ENCODE peak calls at places on chromosomes 5 and 9, in five cellular contexts. V, P, C, R and F are unnamed samples.

GRCh38 chr5:77120086-77120485 is 33.0 kb upstream of the ZBED3 start:
- DNase-seq in V (no peak), P (no peak), C (no peak), R (no peak), F (no peak)

GRCh38 chr5:71937906-71938698 is 169.2 kb upstream of the MAP1B start:
- DNase-seq in V (no peak), P (no peak), C (no peak), R (no peak), F (no peak)

GRCh38 chr9:73847536-73847935 is 649.6 kb upstream of the RORB start:
- DNase-seq in V (no peak), P (no peak), C (no peak), R (no peak), F (no peak)

GRCh38 chr5:11724947-11725346 is 179.3 kb downstream of the CTNND2 start:
- DNase-seq in V (no peak), P (no peak), C (no peak), R (no peak), F (no peak)

GRCh38 chr5:71601222-71602026 is 14.3 kb downstream of the MCCC2 start:
- DNase-seq in V (no peak), P (peak; percentile 69), C (peak; percentile 51), R (peak; percentile 74), F (peak; percentile 81)

GRCh38 chr5:173486826-173487225 is 129.6 kb downstream of the BOD1 start:
- DNase-seq in V (no peak), P (no peak), C (no peak), R (no peak), F (no peak)

GRCh38 chr5:126100767-126101166 is 322.4 kb upstream of the GRAMD2B start:
- DNase-seq in V (no peak), P (no peak), C (no peak), R (no peak), F (no peak)

GRCh38 chr9:129671065-129671464 is 5.6 kb downstream of the PRRX2 start:
- DNase-seq in V (no peak), P (no peak), C (no peak), R (no peak), F (no peak)

GRCh38 chr5:153626836-153627235 is 136.4 kb downstream of the GRIA1 start:
- DNase-seq in V (no peak), P (no peak), C (no peak), R (no peak), F (no peak)

GRCh38 chr9:98330831-98331230 is 75.4 kb upstream of the TBC1D2 start:
- DNase-seq in V (no peak), P (no peak), C (no peak), R (no peak), F (no peak)

GRCh38 chr5:103526164-103526915 is 36.2 kb downstream of the NUDT12 start:
- DNase-seq in V (no peak), P (no peak), C (no peak), R (no peak), F (no peak)

GRCh38 chr9:7452378-7452777 is 347.2 kb downstream of the DMAC1 start:
- DNase-seq in V (no peak), P (no peak), C (no peak), R (no peak), F (no peak)

GRCh38 chr5:4700082-4700481 is 440.0 kb upstream of the ADAMTS16 start:
- DNase-seq in V (no peak), P (peak; percentile 16), C (no peak), R (peak; percentile 4), F (peak; percentile 86)

GRCh38 chr5:173454764-173455598 is 126.8 kb upstream of the STC2 start:
- DNase-seq in V (no peak), P (peak; percentile 14), C (peak; percentile 24), R (peak; percentile 62), F (peak; percentile 10)

GRCh38 chr5:156479864-156480263 is 152.9 kb downstream of the SGCD start:
- DNase-seq in V (no peak), P (no peak), C (no peak), R (no peak), F (no peak)

GRCh38 chr5:85921590-85921989 is 696.2 kb upstream of the COX7C start:
- DNase-seq in V (no peak), P (no peak), C (no peak), R (no peak), F (no peak)

GRCh38 chr9:72665421-72665820 is 144.0 kb downstream of the TMC1 start:
- DNase-seq in V (no peak), P (no peak), C (no peak), R (no peak), F (no peak)

GRCh38 chr5:21398511-21398910 is 1410.5 kb upstream of the CDH18 start:
- DNase-seq in V (no peak), P (no peak), C (no peak), R (no peak), F (no peak)

GRCh38 chr5:157366741-157367684 is 93.0 kb upstream of the NIPAL4 start:
- DNase-seq in V (no peak), P (peak; percentile 23), C (peak; percentile 47), R (peak; percentile 28), F (peak; percentile 61)

GRCh38 chr9:134983094-134983493 is 65.4 kb upstream of the FCN1 start:
- DNase-seq in V (peak; percentile 89), P (no peak), C (no peak), R (no peak), F (no peak)

GRCh38 chr5:4019841-4020240 is 424.2 kb downstream of the IRX1 start:
- DNase-seq in V (no peak), P (no peak), C (no peak), R (no peak), F (no peak)

GRCh38 chr9:129803679-129804065 is 688 bp downstream of the TOR1B start:
- DNase-seq in V (no peak), P (no peak), C (no peak), R (no peak), F (no peak)

GRCh38 chr5:144166696-144167095 is 3.8 kb downstream of the YIPF5 start:
- DNase-seq in V (no peak), P (no peak), C (no peak), R (no peak), F (no peak)

GRCh38 chr5:144167998-144168397 is 2.5 kb downstream of the YIPF5 start:
- DNase-seq in V (no peak), P (no peak), C (no peak), R (no peak), F (no peak)

GRCh38 chr5:144169904-144170275 is 569 bp downstream of the YIPF5 start:
- DNase-seq in V (no peak), P (no peak), C (no peak), R (no peak), F (no peak)

GRCh38 chr5:144170276-144171024 is at the start of the genes KCTD16 and YIPF5:
- DNase-seq in V (peak; percentile 99), P (peak; percentile 94), C (peak; percentile 94), R (peak; percentile 94), F (peak; percentile 98)
- TF ChIP-seq POLR2A in V (no peak), P (peak; percentile 63), C (peak; percentile 5), R (peak; percentile 90), F (peak; percentile 69)

GRCh38 chr5:74369173-74369572 is 271.4 kb downstream of the ENC1 start:
- DNase-seq in V (no peak), P (no peak), C (no peak), R (no peak), F (no peak)
- TF ChIP-seq POLR2A in V (no peak), P (no peak), C (no peak), R (no peak), F (no peak)

GRCh38 chr5:10441083-10441991 is at the start of gene ROPN1L:
- DNase-seq in V (peak; percentile 97), P (peak; percentile 86), C (peak; percentile 78), R (peak; percentile 62), F (peak; percentile 84)
- TF ChIP-seq POLR2A in V (no peak), P (peak; percentile 71), C (peak; percentile 74), R (peak; percentile 44), F (no peak)

DNA sequence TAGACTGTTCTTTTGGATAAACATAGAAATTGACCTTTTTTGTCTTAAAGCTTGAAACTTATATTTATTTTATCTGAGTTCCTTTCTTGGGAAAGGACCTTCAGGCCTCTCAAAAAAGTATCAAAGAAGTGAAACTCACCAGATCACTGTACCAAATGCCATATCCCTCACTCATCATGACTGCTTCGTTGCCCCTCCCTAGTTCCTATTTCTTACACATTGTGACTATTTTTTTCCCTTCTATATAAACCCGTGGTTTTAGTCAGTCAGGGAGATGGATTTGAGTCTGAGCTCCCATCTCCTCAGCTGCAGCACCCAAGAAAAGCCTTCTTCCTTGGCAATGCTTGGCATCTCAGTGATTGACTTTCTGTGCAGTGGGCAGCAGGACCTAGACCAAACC is 129.4 kb downstream of the LPAR1 start:
- DNase-seq in V (no peak), P (no peak), C (no peak), R (no peak), F (no peak)
- TF ChIP-seq POLR2A in V (no peak), P (no peak), C (no peak), R (no peak), F (no peak)

DNA sequence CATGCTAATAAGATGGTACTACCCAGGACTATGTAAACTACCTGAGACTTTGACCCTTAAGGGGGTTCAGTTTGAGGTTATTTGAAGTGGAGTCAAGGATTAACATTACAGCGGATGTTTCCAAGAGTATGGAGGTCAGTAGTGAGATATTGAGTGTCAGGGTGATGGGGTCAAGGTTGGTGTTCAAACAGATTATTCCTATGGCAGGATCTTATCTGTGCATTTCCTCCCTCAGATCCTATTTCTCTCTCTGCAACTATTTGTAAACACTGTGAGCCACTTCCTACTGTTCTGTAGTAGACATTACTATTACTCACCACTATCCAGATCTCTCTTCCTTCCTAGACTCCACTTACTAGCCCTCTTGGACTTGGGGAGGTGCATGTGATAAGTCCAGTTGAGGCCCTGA is 54.0 kb upstream of the STOM start:
- DNase-seq in V (no peak), P (no peak), C (no peak), R (peak; percentile 84), F (no peak)
- TF ChIP-seq POLR2A in V (no peak), P (no peak), C (no peak), R (no peak), F (no peak)